ENCODE peak calls at places on chromosomes 16 and 17, in seven cellular contexts. E, X, Z, Q, V, L and D are unnamed samples.
A peak's percentile ranks its signal among the peaks of the same experiment; 100 is the strongest.

GRCh38 chr17:63124958-63125357 is 158.9 kb downstream of the TANC2 start:
- DNase-seq in E (no peak), X (no peak), Z (no peak), Q (no peak), V (peak; percentile 53), L (no peak), D (no peak)

GRCh38 chr17:66915204-66915611 is 49.3 kb upstream of the CACNG4 start:
- DNase-seq in E (no peak), X (no peak), Z (peak; percentile 71), Q (no peak), V (no peak), L (no peak), D (no peak)

GRCh38 chr16:24988593-24989338 is 26.4 kb downstream of the ARHGAP17 start:
- DNase-seq in E (peak; percentile 76), X (peak; percentile 34), Z (no peak), Q (no peak), V (peak; percentile 91), L (peak; percentile 68), D (no peak)

GRCh38 chr17:50114849-50115357 is 15.1 kb downstream of the SAMD14 start:
- DNase-seq in E (peak; percentile 70), X (peak; percentile 89), Z (peak; percentile 81), Q (no peak), V (peak; percentile 47), L (peak; percentile 77), D (no peak)

GRCh38 chr17:82173351-82174041 is 39.1 kb downstream of the CCDC57 start:
- DNase-seq in E (no peak), X (peak; percentile 71), Z (peak; percentile 67), Q (no peak), V (no peak), L (no peak), D (no peak)

GRCh38 chr17:3558603-3559269 is 1.1 kb upstream of the TRPV3 start:
- DNase-seq in E (peak; percentile 92), X (no peak), Z (peak; percentile 55), Q (no peak), V (peak; percentile 89), L (peak; percentile 54), D (no peak)

GRCh38 chr16:14301150-14302030 is 230.3 kb downstream of the MRTFB start:
- DNase-seq in E (no peak), X (peak; percentile 65), Z (peak; percentile 32), Q (no peak), V (peak; percentile 56), L (peak; percentile 51), D (no peak)

GRCh38 chr16:58678269-58678668 is 6.3 kb downstream of the SLC38A7 start:
- DNase-seq in E (no peak), X (no peak), Z (no peak), Q (no peak), V (no peak), L (no peak), D (no peak)

GRCh38 chr17:81008140-81008539 is 16.5 kb downstream of the CHMP6 start:
- DNase-seq in E (no peak), X (peak; percentile 80), Z (no peak), Q (no peak), V (no peak), L (no peak), D (no peak)

GRCh38 chr17:21291862-21292261 is 7.4 kb downstream of the MAP2K3 start:
- DNase-seq in E (no peak), X (no peak), Z (no peak), Q (no peak), V (no peak), L (no peak), D (no peak)

GRCh38 chr16:51526622-51527021 is 375.6 kb upstream of the SALL1 start:
- DNase-seq in E (no peak), X (peak; percentile 67), Z (no peak), Q (no peak), V (no peak), L (no peak), D (no peak)
- H3K4ac ChIP-seq in E (no peak overlapping the region), X (no peak overlapping the region), Z (no peak overlapping the region), Q (no peak overlapping the region), V (no peak overlapping the region), L (no peak overlapping the region), D (no peak overlapping the region)

GRCh38 chr17:79365836-79366831 is 244.7 kb downstream of the RBFOX3 start:
- DNase-seq in E (no peak), X (no peak), Z (no peak), Q (no peak), V (no peak), L (no peak), D (no peak)
- H3K4ac ChIP-seq in E (no peak overlapping the region), X (no peak overlapping the region), Z (no peak overlapping the region), Q (no peak overlapping the region), V (no peak overlapping the region), L (no peak overlapping the region), D (no peak overlapping the region)

DNA sequence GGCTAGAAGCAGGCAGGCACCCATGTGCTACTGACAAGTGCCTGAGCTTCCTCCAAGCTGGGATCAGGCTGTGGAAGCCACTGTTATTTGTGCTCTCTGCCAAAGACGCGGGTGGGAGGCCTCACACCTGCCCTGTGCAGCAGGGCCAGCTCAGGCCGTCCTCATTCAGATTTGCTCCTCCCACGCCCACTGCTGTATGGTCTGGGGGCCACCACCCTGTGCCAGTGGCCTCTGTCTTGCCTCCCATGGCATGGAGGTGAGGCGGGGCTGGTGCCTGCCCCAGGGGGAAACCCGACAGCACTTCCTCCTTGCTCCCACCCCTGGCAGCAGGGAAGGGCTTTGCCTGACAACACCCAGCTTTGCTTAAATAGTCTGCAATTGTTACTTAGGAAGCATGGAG is 356.5 kb upstream of the CDH8 start:
- DNase-seq in E (no peak), X (no peak), Z (peak; percentile 29), Q (no peak), V (no peak), L (no peak), D (no peak)
- H3K4ac ChIP-seq in E (no peak overlapping the region), X (no peak overlapping the region), Z (no peak overlapping the region), Q (no peak overlapping the region), V (no peak overlapping the region), L (no peak overlapping the region), D (peak overlapping the region; percentile 93)

GRCh38 chr16:64440421-64440831 is 681.4 kb downstream of the CDH11 start:
- DNase-seq in E (peak; percentile 99), X (no peak), Z (no peak), Q (no peak), V (peak; percentile 16), L (peak; percentile 99), D (no peak)

GRCh38 chr16:64437706-64438329 is 684.0 kb downstream of the CDH11 start:
- DNase-seq in E (no peak), X (no peak), Z (peak; percentile 28), Q (no peak), V (no peak), L (peak; percentile 75), D (no peak)

GRCh38 chr16:64434526-64435069 is 687.3 kb downstream of the CDH11 start:
- DNase-seq in E (no peak), X (no peak), Z (no peak), Q (no peak), V (no peak), L (no peak), D (no peak)

GRCh38 chr16:64445245-64445644 is 676.6 kb downstream of the CDH11 start:
- DNase-seq in E (no peak), X (no peak), Z (no peak), Q (no peak), V (no peak), L (no peak), D (no peak)

DNA sequence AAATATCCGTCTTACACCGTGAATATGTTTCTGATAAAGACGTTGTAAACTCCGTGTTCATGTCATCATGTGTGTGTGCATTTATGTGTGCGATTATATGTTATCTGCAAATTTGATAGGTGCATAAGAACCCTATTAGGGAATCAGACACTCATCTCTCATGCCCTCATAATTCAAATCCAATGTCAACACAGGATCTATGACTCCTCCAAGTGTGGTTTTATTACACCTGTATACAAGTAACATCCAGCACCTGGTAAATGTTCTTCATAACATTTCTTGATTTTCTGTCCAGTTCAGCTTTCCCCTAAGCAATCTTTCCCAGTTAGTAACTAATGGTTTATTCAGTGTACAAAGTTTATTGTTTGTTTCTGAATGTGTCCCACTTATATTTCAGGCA is 681.9 kb downstream of the CDH11 start:
- DNase-seq in E (no peak), X (no peak), Z (no peak), Q (no peak), V (no peak), L (no peak), D (no peak)
- H3K4ac ChIP-seq in E (peak overlapping the region; percentile 74), X (no peak overlapping the region), Z (no peak overlapping the region), Q (no peak overlapping the region), V (no peak overlapping the region), L (peak overlapping the region; percentile 60), D (no peak overlapping the region)

GRCh38 chr16:2466667-2467300 is 4.3 kb upstream of the NTN3 start:
- DNase-seq in E (no peak), X (no peak), Z (no peak), Q (no peak), V (no peak), L (no peak), D (no peak)
- H3K4ac ChIP-seq in E (peak overlapping the region; percentile 94), X (no peak overlapping the region), Z (no peak overlapping the region), Q (no peak overlapping the region), V (no peak overlapping the region), L (peak overlapping the region; percentile 32), D (peak overlapping the region; percentile 76)

GRCh38 chr16:46899443-46900143 is 15.4 kb downstream of the GPT2 start:
- DNase-seq in E (peak; percentile 23), X (no peak), Z (no peak), Q (no peak), V (no peak), L (peak; percentile 4), D (no peak)

GRCh38 chr16:46901709-46902108 is 17.5 kb downstream of the GPT2 start:
- DNase-seq in E (no peak), X (no peak), Z (no peak), Q (no peak), V (no peak), L (no peak), D (no peak)

GRCh38 chr16:46898006-46898405 is 13.8 kb downstream of the GPT2 start:
- DNase-seq in E (no peak), X (no peak), Z (no peak), Q (no peak), V (no peak), L (no peak), D (no peak)

GRCh38 chr16:46903255-46903905 is 19.2 kb downstream of the GPT2 start:
- DNase-seq in E (no peak), X (no peak), Z (no peak), Q (no peak), V (no peak), L (no peak), D (no peak)

GRCh38 chr16:46900464-46901235 is 16.5 kb downstream of the GPT2 start:
- DNase-seq in E (no peak), X (no peak), Z (no peak), Q (no peak), V (no peak), L (no peak), D (no peak)
- H3K4ac ChIP-seq in E (no peak overlapping the region), X (no peak overlapping the region), Z (no peak overlapping the region), Q (no peak overlapping the region), V (no peak overlapping the region), L (no peak overlapping the region), D (no peak overlapping the region)